ENCODE peak calls at places on chromosome 21, in nine cellular contexts. W is left ventricle myocardium inferior, A is ovary, U is heart right ventricle, D is A549, B is uterus, Y is thyroid gland, M is neural progenitor cell, Z is tibial nerve. I is an unnamed sample.

GRCh38 chr21:28872218-28872617 is 120.5 kb downstream of the LTN1 start:
- DNase-seq in W (no peak), A (no peak), U (no peak), D (no peak), B (peak; percentile 28), Y (no peak), M (no peak), Z (no peak), I (no peak)

GRCh38 chr21:33892853-33893252 is 22.8 kb downstream of the ATP5PO start:
- DNase-seq in W (no peak), A (no peak), U (no peak), D (peak; percentile 16), B (no peak), Y (no peak), M (peak; percentile 65), Z (no peak), I (no peak)

GRCh38 chr21:17406202-17406601 is 106.6 kb upstream of the CXADR start:
- DNase-seq in W (no peak), A (no peak), U (no peak), D (no peak), B (no peak), Y (no peak), M (no peak), Z (no peak), I (no peak)

GRCh38 chr21:15754640-15755039 is 24.9 kb downstream of the USP25 start:
- DNase-seq in W (no peak), A (no peak), U (no peak), D (peak; percentile 69), B (no peak), Y (no peak), M (no peak), Z (no peak), I (no peak)

GRCh38 chr21:36845790-36846189 is 120.7 kb downstream of the HLCS start:
- DNase-seq in W (no peak), A (no peak), U (no peak), D (no peak), B (no peak), Y (no peak), M (no peak), Z (no peak), I (no peak)

GRCh38 chr21:28099296-28099695 is 893.4 kb downstream of the LTN1 start:
- DNase-seq in W (peak; percentile 53), A (peak; percentile 54), U (peak; percentile 69), D (no peak), B (peak; percentile 36), Y (no peak), M (no peak), Z (no peak), I (peak; percentile 32)

GRCh38 chr21:16370176-16370575 is 640.4 kb downstream of the USP25 start:
- DNase-seq in W (no peak), A (no peak), U (no peak), D (no peak), B (no peak), Y (no peak), M (no peak), Z (no peak), I (no peak)

GRCh38 chr21:16741228-16741665 is 771.6 kb upstream of the CXADR start:
- DNase-seq in W (peak; percentile 37), A (peak; percentile 60), U (no peak), D (no peak), B (peak; percentile 72), Y (no peak), M (no peak), Z (no peak), I (no peak)

GRCh38 chr21:31921079-31921478 is 48.3 kb downstream of the HUNK start:
- DNase-seq in W (no peak), A (no peak), U (no peak), D (peak; percentile 11), B (no peak), Y (no peak), M (no peak), Z (no peak), I (no peak)

GRCh38 chr21:36021251-36021837 is 39.0 kb downstream of the SETD4 start:
- DNase-seq in W (no peak), A (no peak), U (no peak), D (no peak), B (no peak), Y (no peak), M (no peak), Z (no peak), I (no peak)

GRCh38 chr21:35268817-35269216 is 219.7 kb upstream of the RUNX1 start:
- DNase-seq in W (no peak), A (no peak), U (no peak), D (no peak), B (no peak), Y (no peak), M (no peak), Z (no peak), I (no peak)

DNA sequence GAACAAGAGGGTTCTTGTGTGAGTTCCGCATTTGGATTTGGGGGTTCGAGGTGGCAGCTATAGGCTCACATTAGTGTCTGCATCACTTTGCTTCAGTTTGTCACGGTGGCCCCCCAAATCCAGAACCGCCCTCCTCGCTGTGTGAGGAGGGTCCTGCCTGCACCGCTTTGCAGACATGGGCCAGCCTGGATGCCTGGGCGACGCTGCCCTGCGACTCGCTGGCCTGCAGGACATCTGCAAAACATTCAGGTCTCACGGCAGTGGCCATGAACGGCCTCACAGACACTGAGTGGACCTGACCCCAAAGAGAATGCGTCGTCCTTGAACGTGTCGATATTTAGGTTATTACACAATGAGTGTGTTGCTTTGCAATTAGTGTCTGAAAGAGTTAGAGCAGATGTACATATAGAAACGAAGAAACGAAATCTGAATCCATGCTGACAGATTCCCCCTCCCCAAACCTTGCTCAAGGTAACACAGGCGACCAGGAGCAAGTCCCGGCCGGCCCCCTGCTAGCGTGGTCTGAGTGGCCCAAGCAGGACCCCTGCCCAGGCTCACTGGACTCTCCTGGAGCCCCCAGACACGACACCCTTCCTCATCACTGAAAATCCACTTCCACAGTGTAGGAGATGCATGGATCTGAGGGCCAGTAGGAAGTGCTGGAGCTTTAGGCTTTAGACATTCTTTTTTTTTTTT is 20.4 kb downstream of the PDE9A start:
- DNase-seq in W (no peak), A (no peak), U (no peak), D (no peak), B (no peak), Y (no peak), M (no peak), Z (no peak), I (no peak)
- H3K4me3 ChIP-seq in W (peak overlapping the region; percentile 44), A (no peak overlapping the region), U (peak overlapping the region; percentile 37), D (no peak overlapping the region), B (no peak overlapping the region), Y (no peak overlapping the region), M (no peak overlapping the region), Z (no peak overlapping the region), I (no peak overlapping the region)

GRCh38 chr21:41899431-41900202 is 20.5 kb upstream of the PRDM15 start:
- DNase-seq in W (no peak), A (no peak), U (no peak), D (no peak), B (no peak), Y (no peak), M (no peak), Z (no peak), I (no peak)
- H3K4me1 ChIP-seq in W (peaks cover 3% of the 10 kb centered on the region), A (peaks cover 4% of the 10 kb centered on the region), U (no peaks in the 10 kb centered on the region), D (no peaks in the 10 kb centered on the region), B (no peaks in the 10 kb centered on the region), Y (peaks cover 10% of the 10 kb centered on the region), M (peaks cover 42% of the 10 kb centered on the region), Z (no peaks in the 10 kb centered on the region), I (no peaks in the 10 kb centered on the region)

GRCh38 chr21:39472786-39473185 is 21.0 kb downstream of the SH3BGR start:
- DNase-seq in W (no peak), A (no peak), U (no peak), D (no peak), B (no peak), Y (no peak), M (no peak), Z (no peak), I (no peak)

GRCh38 chr21:39471598-39471997 is 19.8 kb downstream of the SH3BGR start:
- DNase-seq in W (no peak), A (no peak), U (no peak), D (no peak), B (no peak), Y (no peak), M (no peak), Z (no peak), I (no peak)

GRCh38 chr21:39472211-39472610 is 20.4 kb downstream of the SH3BGR start:
- DNase-seq in W (no peak), A (no peak), U (no peak), D (no peak), B (no peak), Y (no peak), M (peak; percentile 24), Z (no peak), I (no peak)

GRCh38 chr21:39463308-39463707 is 11.5 kb downstream of the SH3BGR start:
- DNase-seq in W (no peak), A (no peak), U (no peak), D (no peak), B (no peak), Y (no peak), M (no peak), Z (no peak), I (no peak)

DNA sequence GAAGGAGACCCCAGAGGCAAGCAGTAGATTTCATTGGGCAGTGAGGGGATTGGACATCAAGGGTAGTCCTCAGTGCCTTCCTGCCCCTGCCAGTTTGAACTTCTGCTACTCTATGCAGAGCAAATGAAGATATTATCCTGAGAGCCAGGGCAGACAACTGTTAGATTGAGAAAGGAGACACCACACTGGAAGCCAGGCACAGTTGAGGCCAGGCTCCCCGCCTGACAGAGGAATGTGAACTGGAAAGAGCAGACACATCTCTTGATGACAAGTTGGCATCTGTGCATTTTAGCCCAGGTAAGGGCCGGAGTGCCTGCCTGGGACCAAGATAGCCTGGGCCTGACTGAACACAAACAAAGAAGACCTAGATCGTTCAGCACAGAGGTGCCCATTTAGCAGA is 16.0 kb downstream of the SH3BGR start:
- DNase-seq in W (no peak), A (no peak), U (no peak), D (no peak), B (no peak), Y (no peak), M (no peak), Z (no peak), I (no peak)
- H3K27ac ChIP-seq in W (no peak overlapping the region), A (no peak overlapping the region), U (no peak overlapping the region), D (no peak overlapping the region), B (no peak overlapping the region), Y (no peak overlapping the region), M (no peak overlapping the region), Z (no peak overlapping the region), I (peak overlapping the region; percentile 73)

DNA sequence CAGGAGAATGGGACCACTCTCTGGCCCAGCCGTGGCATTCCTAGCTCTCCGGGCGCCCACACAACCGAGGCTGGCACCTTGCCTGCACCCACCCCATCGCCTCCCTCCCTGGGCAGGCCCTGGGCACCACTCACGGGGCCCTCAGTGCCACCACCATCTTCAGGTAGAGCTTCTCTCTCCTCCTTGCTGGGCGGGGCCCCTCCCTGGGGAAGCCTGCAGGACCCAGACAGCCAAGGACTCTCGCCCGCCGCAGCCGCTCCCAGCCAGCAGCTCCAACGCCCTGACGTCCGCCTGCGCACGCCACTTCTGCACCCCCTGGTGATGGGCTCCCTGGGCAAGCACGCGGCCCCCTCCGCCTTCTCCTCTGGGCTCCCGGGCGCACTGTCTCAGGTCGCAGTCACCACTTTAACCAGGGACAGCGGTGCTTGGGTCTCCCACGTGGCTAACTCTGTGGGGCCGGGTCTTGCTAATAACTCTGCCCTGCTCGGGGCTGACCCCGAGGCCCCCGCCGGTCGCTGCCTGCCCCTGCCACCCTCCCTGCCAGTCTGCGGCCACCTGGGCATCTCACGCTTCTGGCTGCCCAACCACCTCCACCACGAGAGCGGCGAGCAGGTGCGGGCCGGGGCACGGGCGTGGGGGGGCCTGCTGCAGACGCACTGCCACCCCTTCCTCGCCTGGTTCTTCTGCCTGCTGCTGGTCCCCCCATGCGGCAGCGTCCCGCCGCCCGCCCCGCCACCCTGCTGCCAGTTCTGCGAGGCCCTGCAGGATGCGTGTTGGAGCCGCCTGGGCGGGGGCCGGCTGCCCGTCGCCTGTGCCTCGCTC is 51.3 kb downstream of the COL18A1 start:
- DNase-seq in W (peak; percentile 36), A (no peak), U (no peak), D (no peak), B (no peak), Y (no peak), M (no peak), Z (no peak), I (peak; percentile 51)
- H3K4me3 ChIP-seq in W (peak overlapping the region; percentile 62), A (peak overlapping the region; percentile 27), U (peak overlapping the region; percentile 48), D (no peak overlapping the region), B (peak overlapping the region; percentile 40), Y (no peak overlapping the region), M (no peak overlapping the region), Z (peak overlapping the region; percentile 39), I (peak overlapping the region; percentile 43)

I was measured in psoas muscle.